ENCODE peak calls at places on chromosomes 4 and X, in ten cellular contexts. X is GM20000; I is CD4-positive, alpha-beta memory T cell; Y is activated CD4-positive, alpha-beta T cell treated with anti-CD3 and anti-CD28 coated beads, Interleukin-2, amount 50 U/mL, for 24 hours; O is NCI-H1417; B is fibroblast of mammary gland; U is substantia nigra; V is BE2C; E is NCI-H1105 treated with DMSO at 0.1 percent for 48 hours; K is left cardiac atrium. W is an unnamed sample.

GRCh38 chrX:43956034-43956433 is 17.2 kb downstream of the NDP start:
- DNase-seq in X (no peak), I (no peak), Y (no peak), O (no peak), B (no peak), U (no peak), V (no peak), E (no peak), K (no peak), W (no peak)

GRCh38 chr4:38237139-38237538 is 276.9 kb downstream of the PTTG2 start:
- DNase-seq in X (no peak), I (no peak), Y (no peak), O (no peak), B (peak), U (no peak), V (no peak), E (no peak), K (no peak), W (no peak)

GRCh38 chr4:147734496-147734895 is 2.6 kb downstream of the ARHGAP10 start:
- DNase-seq in X (no peak), I (no peak), Y (no peak), O (no peak), B (no peak), U (no peak), V (no peak), E (no peak), K (no peak), W (no peak)

GRCh38 chr4:138540056-138540800 is 298.1 kb upstream of the SLC7A11 start:
- DNase-seq in X (no peak), I (no peak), Y (no peak), O (no peak), B (peak), U (no peak), V (no peak), E (no peak), K (no peak), W (no peak)

GRCh38 chrX:17459008-17459407 is 84.0 kb downstream of the NHS start:
- DNase-seq in X (no peak), I (no peak), Y (no peak), O (peak), B (peak), U (no peak), V (no peak), E (peak), K (peak), W (no peak)

GRCh38 chr4:40750461-40751258 is 905 bp downstream of the NSUN7 start:
- DNase-seq in X (no peak), I (no peak), Y (no peak), O (peak), B (no peak), U (no peak), V (no peak), E (no peak), K (no peak), W (no peak)

GRCh38 chrX:107272431-107272921 is 66.1 kb downstream of the DNAAF6 start:
- DNase-seq in X (no peak), I (no peak), Y (no peak), O (peak), B (peak), U (no peak), V (no peak), E (no peak), K (no peak), W (no peak)

GRCh38 chr4:145183023-145183422 is 2.6 kb upstream of the OTUD4 start:
- DNase-seq in X (no peak), I (no peak), Y (no peak), O (no peak), B (no peak), U (no peak), V (no peak), E (no peak), K (no peak), W (no peak)

GRCh38 chrX:118109065-118109464 is 7.5 kb downstream of the KLHL13 start:
- DNase-seq in X (no peak), I (no peak), Y (no peak), O (no peak), B (no peak), U (no peak), V (no peak), E (no peak), K (no peak), W (no peak)

GRCh38 chr4:87543835-87544461 is 14.8 kb upstream of the SPARCL1 start:
- DNase-seq in X (no peak), I (no peak), Y (no peak), O (no peak), B (peak), U (peak), V (peak), E (no peak), K (no peak), W (no peak)

GRCh38 chr4:4853371-4853823 is 6.1 kb upstream of the MSX1 start:
- DNase-seq in X (peak), I (no peak), Y (no peak), O (no peak), B (no peak), U (no peak), V (no peak), E (no peak), K (no peak), W (no peak)

GRCh38 chr4:19982556-19982955 is 269.1 kb upstream of the SLIT2 start:
- DNase-seq in X (no peak), I (no peak), Y (no peak), O (no peak), B (peak), U (no peak), V (no peak), E (no peak), K (no peak), W (no peak)

GRCh38 chrX:16788477-16788876 is 2.2 kb downstream of the TXLNG start:
- DNase-seq in X (no peak), I (no peak), Y (no peak), O (no peak), B (peak), U (no peak), V (no peak), E (no peak), K (peak), W (no peak)

GRCh38 chrX:123175366-123176122 is 8.5 kb upstream of the GRIA3 start:
- DNase-seq in X (no peak), I (no peak), Y (no peak), O (no peak), B (no peak), U (no peak), V (no peak), E (no peak), K (no peak), W (no peak)

GRCh38 chr4:149595500-149595899 is 220.1 kb downstream of the IQCM start:
- DNase-seq in X (no peak), I (no peak), Y (no peak), O (no peak), B (no peak), U (no peak), V (no peak), E (no peak), K (no peak), W (no peak)

GRCh38 chr4:113750734-113751133 is 10.8 kb downstream of the CAMK2D start:
- DNase-seq in X (no peak), I (no peak), Y (no peak), O (no peak), B (no peak), U (no peak), V (no peak), E (no peak), K (no peak), W (no peak)

GRCh38 chr4:176499518-176499917 is 179.8 kb downstream of the SPCS3 start:
- DNase-seq in X (no peak), I (no peak), Y (no peak), O (no peak), B (peak), U (no peak), V (no peak), E (no peak), K (no peak), W (no peak)

GRCh38 chr4:25104561-25104960 is 55.7 kb downstream of the SEPSECS start:
- DNase-seq in X (no peak), I (no peak), Y (no peak), O (no peak), B (no peak), U (no peak), V (no peak), E (no peak), K (no peak), W (no peak)

GRCh38 chr4:53622739-53623151 is 31.5 kb upstream of the LNX1 start:
- DNase-seq in X (no peak), I (no peak), Y (no peak), O (no peak), B (peak), U (no peak), V (no peak), E (no peak), K (no peak), W (no peak)

GRCh38 chr4:74408639-74409038 is 36.3 kb upstream of the AREG start:
- DNase-seq in X (no peak), I (no peak), Y (no peak), O (no peak), B (peak), U (no peak), V (no peak), E (no peak), K (no peak), W (no peak)

GRCh38 chrX:41335590-41336331 is 1.8 kb downstream of the DDX3X start:
- DNase-seq in X (no peak), I (peak), Y (no peak), O (no peak), B (peak), U (no peak), V (no peak), E (no peak), K (no peak), W (no peak)

GRCh38 chr4:5276475-5277045 is 225.3 kb downstream of the STK32B start:
- DNase-seq in X (no peak), I (no peak), Y (no peak), O (no peak), B (no peak), U (no peak), V (no peak), E (no peak), K (no peak), W (no peak)

GRCh38 chrX:40922307-40922706 is 162.9 kb upstream of the USP9X start:
- DNase-seq in X (no peak), I (no peak), Y (no peak), O (no peak), B (peak), U (no peak), V (no peak), E (no peak), K (no peak), W (no peak)

GRCh38 chr4:19455850-19456602 is 795.7 kb upstream of the SLIT2 start:
- DNase-seq in X (no peak), I (no peak), Y (no peak), O (no peak), B (no peak), U (no peak), V (no peak), E (peak), K (no peak), W (no peak)

GRCh38 chr4:169059294-169060201 is 49.5 kb upstream of the CBR4 start:
- DNase-seq in X (no peak), I (no peak), Y (no peak), O (no peak), B (peak), U (no peak), V (no peak), E (no peak), K (peak), W (no peak)

GRCh38 chr4:8215001-8215427 is 15.9 kb downstream of the SH3TC1 start:
- DNase-seq in X (no peak), I (no peak), Y (no peak), O (peak), B (peak), U (no peak), V (no peak), E (peak), K (no peak), W (peak)

GRCh38 chr4:126264839-126265238 is 950.1 kb downstream of the FAT4 start:
- DNase-seq in X (no peak), I (no peak), Y (no peak), O (no peak), B (peak), U (no peak), V (no peak), E (no peak), K (no peak), W (no peak)

GRCh38 chrX:10769165-10769564 is 148.8 kb upstream of the MID1 start:
- DNase-seq in X (peak), I (no peak), Y (no peak), O (peak), B (peak), U (no peak), V (no peak), E (peak), K (no peak), W (no peak)

GRCh38 chr4:156638925-156639605 is 332.5 kb downstream of the PDGFC start:
- DNase-seq in X (no peak), I (no peak), Y (no peak), O (no peak), B (peak), U (no peak), V (no peak), E (no peak), K (no peak), W (no peak)

GRCh38 chr4:145679520-145679919 is 426 bp upstream of the C4orf51 start:
- DNase-seq in X (no peak), I (no peak), Y (no peak), O (peak), B (peak), U (no peak), V (no peak), E (peak), K (peak), W (no peak)

GRCh38 chr4:155353923-155354540 is 22.7 kb downstream of the MAP9 start:
- DNase-seq in X (peak), I (no peak), Y (peak), O (no peak), B (peak), U (peak), V (peak), E (peak), K (peak), W (no peak)

GRCh38 chrX:52574416-52575275 is 57.8 kb upstream of the XAGE1B start:
- DNase-seq in X (peak), I (no peak), Y (peak), O (peak), B (peak), U (peak), V (peak), E (peak), K (no peak), W (no peak)

GRCh38 chr4:112145820-112146813 is 863 bp downstream of the FAM241A start:
- DNase-seq in X (peak), I (peak), Y (peak), O (peak), B (peak), U (peak), V (peak), E (peak), K (peak), W (no peak)

GRCh38 chr4:164579270-164579942 is 174.5 kb upstream of the SMIM31 start:
- DNase-seq in X (no peak), I (no peak), Y (no peak), O (no peak), B (no peak), U (no peak), V (no peak), E (no peak), K (no peak), W (no peak)

GRCh38 chrX:30246769-30247489 is at the start of gene MAGEB1:
- DNase-seq in X (no peak), I (peak), Y (no peak), O (no peak), B (no peak), U (no peak), V (no peak), E (no peak), K (no peak), W (no peak)

GRCh38 chr4:79551555-79551954 is 143.5 kb upstream of the GK2 start:
- DNase-seq in X (no peak), I (no peak), Y (no peak), O (no peak), B (no peak), U (no peak), V (no peak), E (no peak), K (no peak), W (no peak)

GRCh38 chr4:24229976-24230375 is 340.1 kb upstream of the PPARGC1A start:
- DNase-seq in X (no peak), I (no peak), Y (no peak), O (no peak), B (peak), U (no peak), V (no peak), E (no peak), K (no peak), W (no peak)

GRCh38 chr4:34422472-34422871 is 1821.8 kb downstream of the ARAP2 start:
- DNase-seq in X (no peak), I (no peak), Y (no peak), O (no peak), B (peak), U (no peak), V (peak), E (peak), K (no peak), W (no peak)